ENCODE peak calls at places on chromosomes 4 and X, in nine cellular contexts. V, Y, C, Q, S, Z, D, R and X are unnamed samples.

GRCh38 chr4:157978680-157979361 is 194.0 kb downstream of the GASK1B start:
- DNase-seq in S (peak), Z (no peak), D (peak), V (peak), Q (no peak), R (peak), C (peak), Y (no peak), X (peak)

GRCh38 chr4:180794352-180794751 is 1448.8 kb upstream of the TENM3 start:
- DNase-seq in C (no peak), S (no peak), R (no peak), Q (no peak), V (no peak), Z (no peak), D (no peak), Y (no peak), X (no peak)

GRCh38 chr4:26320159-26320452 is 708 bp upstream of the RBPJ start:
- DNase-seq in D (no peak), S (no peak), R (no peak), V (no peak), Y (no peak), C (peak), Z (no peak), Q (peak), X (no peak)

GRCh38 chrX:2610246-2611170 is 80.6 kb upstream of the CD99 start:
- DNase-seq in C (no peak), S (peak), Q (no peak), V (no peak), R (no peak), Y (no peak), Z (no peak), D (no peak), X (no peak)

GRCh38 chrX:45824471-45824870 is 623.8 kb upstream of the DIPK2B start:
- DNase-seq in S (no peak), Z (peak), C (no peak), V (peak), R (peak), D (peak), Q (no peak), Y (no peak), X (no peak)

GRCh38 chrX:152893631-152894610 is 3.9 kb upstream of the ZNF185 start:
- DNase-seq in D (no peak), Y (peak), Q (no peak), C (no peak), R (no peak), S (no peak), V (no peak), Z (no peak), X (no peak)

GRCh38 chrX:148568763-148569162 is 68.3 kb downstream of the AFF2 start:
- DNase-seq in Q (no peak), Z (no peak), Y (no peak), C (no peak), R (no peak), V (no peak), S (no peak), D (no peak), X (no peak)

GRCh38 chr4:141016117-141016798 is 117.0 kb downstream of the RNF150 start:
- DNase-seq in Y (no peak), Q (no peak), R (no peak), C (no peak), Z (no peak), S (no peak), V (no peak), D (no peak), X (no peak)

GRCh38 chr4:12124138-12124537 is 695.4 kb upstream of the HS3ST1 start:
- DNase-seq in Z (no peak), V (no peak), S (no peak), C (no peak), R (no peak), D (no peak), Y (no peak), Q (no peak), X (no peak)

GRCh38 chr4:139560396-139561084 is 4.5 kb upstream of the SETD7 start:
- DNase-seq in D (no peak), V (no peak), Z (no peak), Q (no peak), C (no peak), S (no peak), Y (peak), R (no peak), X (no peak)

GRCh38 chr4:25710637-25711036 is 55.0 kb downstream of the SLC34A2 start:
- DNase-seq in S (no peak), C (no peak), Z (no peak), R (no peak), V (no peak), D (no peak), Q (no peak), Y (no peak), X (no peak)

GRCh38 chrX:15749642-15750610 is 11.9 kb downstream of the CA5B start:
- DNase-seq in R (no peak), Q (no peak), C (peak), Y (no peak), Z (peak), D (no peak), S (peak), V (no peak), X (peak)

GRCh38 chrX:23885803-23886202 is 21.9 kb downstream of the APOO start:
- DNase-seq in C (no peak), S (no peak), V (no peak), D (no peak), Q (no peak), Y (no peak), Z (no peak), R (no peak), X (no peak)

GRCh38 chrX:10011991-10012390 is 44.8 kb downstream of the CLDN34 start:
- DNase-seq in Z (no peak), C (no peak), S (no peak), V (no peak), R (no peak), Y (no peak), D (no peak), Q (no peak), X (no peak)

GRCh38 chr4:53591372-53591892 is at the start of gene LNX1:
- DNase-seq in Y (no peak), V (no peak), Z (no peak), R (no peak), C (peak), Q (no peak), S (no peak), D (no peak), X (no peak)

GRCh38 chr4:17385403-17385802 is 126.5 kb downstream of the QDPR start:
- DNase-seq in V (no peak), C (peak), R (no peak), D (no peak), S (no peak), Q (peak), Z (no peak), Y (no peak), X (no peak)

GRCh38 chr4:110480031-110480549 is 4.1 kb downstream of the ENPEP start:
- DNase-seq in R (peak), V (no peak), Z (no peak), Q (no peak), Y (no peak), D (no peak), C (no peak), S (peak), X (no peak)

GRCh38 chr4:187124311-187124710 is 400.7 kb upstream of the FAT1 start:
- DNase-seq in Z (no peak), Y (no peak), R (no peak), Q (no peak), V (peak), C (no peak), D (no peak), S (no peak), X (no peak)

GRCh38 chrX:38891641-38892413 is 90.6 kb downstream of the MID1IP1 start:
- DNase-seq in V (no peak), Q (no peak), S (no peak), R (peak), Z (no peak), C (no peak), Y (no peak), D (no peak), X (no peak)

GRCh38 chr4:107718351-107718965 is 1.6 kb downstream of the PAPSS1 start:
- DNase-seq in R (no peak), Y (no peak), Z (no peak), S (no peak), D (no peak), C (peak), V (no peak), Q (peak), X (no peak)

GRCh38 chrX:39818071-39818470 is 279.7 kb downstream of the BCOR start:
- DNase-seq in C (no peak), D (no peak), Y (peak), V (peak), Q (no peak), S (no peak), Z (peak), R (no peak), X (no peak)

GRCh38 chr4:101337688-101338087 is 9.6 kb downstream of the PPP3CA start:
- DNase-seq in Z (no peak), Y (no peak), R (no peak), V (no peak), D (no peak), C (no peak), Q (no peak), S (no peak), X (no peak)

GRCh38 chr4:98661356-98662054 is 3.1 kb upstream of the TSPAN5 start:
- DNase-seq in Z (no peak), V (no peak), R (no peak), Q (no peak), Y (no peak), S (no peak), C (no peak), D (no peak), X (no peak)

GRCh38 chrX:7946960-7947359 is 19.7 kb upstream of the PNPLA4 start:
- DNase-seq in V (no peak), S (no peak), Z (no peak), Q (no peak), R (no peak), D (no peak), Y (no peak), C (no peak), X (no peak)

GRCh38 chr4:119726505-119726904 is 97.9 kb upstream of the PDE5A start:
- DNase-seq in Y (no peak), Q (no peak), D (no peak), R (no peak), Z (no peak), V (no peak), C (no peak), S (no peak), X (no peak)

GRCh38 chrX:2710041-2710471 is 19.0 kb downstream of the CD99 start:
- DNase-seq in Z (no peak), Q (no peak), Y (peak), R (no peak), D (no peak), C (no peak), S (no peak), V (no peak), X (no peak)

DNA sequence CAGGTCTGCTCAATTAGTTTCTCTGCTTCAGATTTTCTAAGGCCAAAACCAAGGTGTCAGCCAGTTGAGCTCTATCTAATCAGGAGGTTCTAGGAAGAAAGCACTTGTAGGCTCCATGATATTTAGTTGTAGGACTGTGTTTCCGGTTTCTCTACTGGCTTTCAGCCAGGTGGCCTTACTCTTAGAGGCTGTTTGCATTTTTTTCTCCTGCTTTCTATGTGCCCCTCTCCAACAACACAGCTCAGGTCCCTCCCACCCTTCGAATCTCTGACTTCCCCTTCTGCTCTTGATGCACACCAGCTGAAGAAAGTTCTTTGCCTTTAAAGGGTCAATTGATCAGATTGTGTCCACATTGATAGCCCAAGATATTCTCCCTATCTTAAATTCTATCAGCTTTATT is 245.2 kb downstream of the RAB28 start:
- DNase-seq in R (no peak), V (no peak), Z (no peak), Y (no peak), Q (no peak), S (no peak), C (peak), D (no peak), X (no peak)
- TF ChIP-seq CTCF in R (no peak), V (no peak), Z (no peak), Y (no peak), Q (no peak), S (no peak), C (no peak), D (no peak), X (no peak)

GRCh38 chrX:74458738-74459137 is 37.4 kb downstream of the SLC16A2 start:
- DNase-seq in Y (no peak), S (no peak), D (no peak), Q (no peak), R (no peak), Z (no peak), C (no peak), V (no peak), X (no peak)
- TF ChIP-seq CTCF in Y (no peak), S (no peak), D (peak), Q (no peak), R (no peak), Z (no peak), C (no peak), V (peak), X (no peak)

GRCh38 chrX:19040373-19040772 is 56.5 kb upstream of the PHKA2 start:
- DNase-seq in R (no peak), V (no peak), C (no peak), Q (no peak), S (no peak), D (no peak), Y (no peak), Z (no peak), X (no peak)
- TF ChIP-seq CTCF in R (peak), V (peak), C (no peak), Q (peak), S (peak), D (peak), Y (no peak), Z (peak), X (peak)

GRCh38 chr4:4521069-4521468 is 20.8 kb downstream of the STX18 start:
- DNase-seq in D (no peak), Q (peak), Z (no peak), C (no peak), R (no peak), Y (no peak), V (no peak), S (no peak), X (no peak)

GRCh38 chr4:4519296-4519898 is 22.5 kb downstream of the STX18 start:
- DNase-seq in Z (no peak), D (no peak), V (peak), Q (no peak), Y (no peak), C (no peak), R (no peak), S (no peak), X (no peak)

GRCh38 chr4:4526401-4526800 is 15.4 kb downstream of the STX18 start:
- DNase-seq in Z (no peak), Q (no peak), R (no peak), D (no peak), Y (no peak), C (no peak), S (no peak), V (no peak), X (no peak)

GRCh38 chr4:4521767-4522166 is 20.1 kb downstream of the STX18 start:
- DNase-seq in V (no peak), Q (no peak), D (no peak), S (no peak), Y (no peak), C (no peak), Z (no peak), R (no peak), X (no peak)

GRCh38 chr4:4524364-4524763 is 17.5 kb downstream of the STX18 start:
- DNase-seq in S (no peak), Q (peak), V (no peak), C (peak), D (no peak), Z (no peak), Y (peak), R (no peak), X (no peak)
- TF ChIP-seq CTCF in S (no peak), Q (peak), V (no peak), C (peak), D (no peak), Z (no peak), Y (no peak), R (peak), X (no peak)

GRCh38 chrX:36963069-36963808 is 44.9 kb upstream of the FAM47C start:
- DNase-seq in Z (no peak), S (no peak), C (no peak), V (no peak), D (no peak), Q (no peak), R (no peak), Y (no peak), X (no peak)
- TF ChIP-seq CTCF in Z (no peak), S (no peak), C (no peak), V (no peak), D (no peak), Q (no peak), R (no peak), Y (no peak), X (no peak)